ENCODE peak calls at places on chromosomes 12 and 14, in eight cellular contexts. Y is PC-3, O is GM23338, U is OCI-LY7, S is GM23248, N is neural progenitor cell, T is SK-N-SH, A is HCT116. P is an unnamed sample.

GRCh38 chr14:54343276-54344121 is 53.3 kb upstream of the CDKN3 start:
- DNase-seq in Y (peak), O (no peak), U (no peak), S (no peak), N (peak), T (peak), A (no peak), P (no peak)

GRCh38 chr14:101031721-101032120 is 128.2 kb upstream of the RTL1 start:
- DNase-seq in Y (no peak), O (no peak), U (no peak), S (no peak), N (no peak), T (no peak), A (no peak), P (no peak)

GRCh38 chr12:25052191-25053020 is 103.5 kb upstream of the BCAT1 start:
- DNase-seq in Y (no peak), O (peak), U (peak), S (no peak), N (no peak), T (no peak), A (no peak), P (peak)

GRCh38 chr14:47511829-47512228 is 163.6 kb downstream of the MDGA2 start:
- DNase-seq in Y (no peak), O (no peak), U (no peak), S (no peak), N (no peak), T (no peak), A (no peak), P (no peak)

GRCh38 chr14:103502877-103503276 is 19.8 kb downstream of the CKB start:
- DNase-seq in Y (no peak), O (no peak), U (no peak), S (no peak), N (no peak), T (no peak), A (no peak), P (no peak)

GRCh38 chr14:95452176-95452889 is 64.1 kb downstream of the SYNE3 start:
- DNase-seq in Y (peak), O (peak), U (peak), S (peak), N (peak), T (peak), A (no peak), P (no peak)

GRCh38 chr12:118402251-118402650 is 25.9 kb downstream of the SUDS3 start:
- DNase-seq in Y (no peak), O (no peak), U (no peak), S (peak), N (no peak), T (no peak), A (no peak), P (no peak)

GRCh38 chr12:109675411-109675810 is 38.2 kb upstream of the FAM222A start:
- DNase-seq in Y (no peak), O (no peak), U (no peak), S (no peak), N (no peak), T (no peak), A (no peak), P (no peak)

GRCh38 chr12:91778938-91779400 is 366.7 kb downstream of the BTG1 start:
- DNase-seq in Y (peak), O (no peak), U (no peak), S (peak), N (no peak), T (no peak), A (peak), P (peak)

GRCh38 chr12:15163001-15163400 is 58.2 kb downstream of the RERG start:
- DNase-seq in Y (no peak), O (no peak), U (no peak), S (no peak), N (no peak), T (no peak), A (no peak), P (no peak)

GRCh38 chr14:65229431-65230286 is 127.3 kb upstream of the MAX start:
- DNase-seq in Y (no peak), O (peak), U (peak), S (peak), N (peak), T (peak), A (no peak), P (peak)

GRCh38 chr12:31590730-31591307 is at the start of gene DENND5B:
- DNase-seq in Y (peak), O (peak), U (peak), S (peak), N (peak), T (peak), A (no peak), P (peak)

GRCh38 chr14:65926504-65926903 is 514.0 kb downstream of the FUT8 start:
- DNase-seq in Y (no peak), O (peak), U (no peak), S (no peak), N (no peak), T (no peak), A (no peak), P (no peak)

GRCh38 chr14:80587096-80587724 is 354.3 kb downstream of the CEP128 start:
- DNase-seq in Y (peak), O (peak), U (peak), S (peak), N (peak), T (no peak), A (peak), P (peak)

GRCh38 chr12:47902131-47902639 is 2.6 kb downstream of the VDR start:
- DNase-seq in Y (no peak), O (no peak), U (no peak), S (no peak), N (no peak), T (no peak), A (no peak), P (no peak)

GRCh38 chr12:47904647-47905312 is at the start of gene VDR:
- DNase-seq in Y (peak), O (peak), U (peak), S (peak), N (peak), T (peak), A (peak), P (peak)

GRCh38 chr12:47903151-47903611 is 1.6 kb downstream of the VDR start:
- DNase-seq in Y (peak), O (no peak), U (no peak), S (peak), N (no peak), T (no peak), A (no peak), P (peak)

GRCh38 chr12:47905313-47905730 is 528 bp upstream of the VDR start:
- DNase-seq in Y (peak), O (peak), U (no peak), S (peak), N (no peak), T (peak), A (no peak), P (peak)

GRCh38 chr12:47903927-47904646 is 707 bp downstream of the VDR start:
- DNase-seq in Y (peak), O (peak), U (no peak), S (peak), N (no peak), T (no peak), A (peak), P (peak)
- TF ChIP-seq EZH2phosphoT487 in Y (no peak), O (no peak), U (no peak), S (no peak), N (no peak), T (no peak), A (no peak), P (no peak)

GRCh38 chr12:55698241-55698955 is 9.3 kb downstream of the ITGA7 start:
- DNase-seq in Y (no peak), O (no peak), U (no peak), S (no peak), N (no peak), T (no peak), A (no peak), P (no peak)
- H2AFZ ChIP-seq in Y (no peak), O (no peak), U (no peak), S (no peak), N (no peak), T (no peak), A (no peak), P (no peak)

DNA sequence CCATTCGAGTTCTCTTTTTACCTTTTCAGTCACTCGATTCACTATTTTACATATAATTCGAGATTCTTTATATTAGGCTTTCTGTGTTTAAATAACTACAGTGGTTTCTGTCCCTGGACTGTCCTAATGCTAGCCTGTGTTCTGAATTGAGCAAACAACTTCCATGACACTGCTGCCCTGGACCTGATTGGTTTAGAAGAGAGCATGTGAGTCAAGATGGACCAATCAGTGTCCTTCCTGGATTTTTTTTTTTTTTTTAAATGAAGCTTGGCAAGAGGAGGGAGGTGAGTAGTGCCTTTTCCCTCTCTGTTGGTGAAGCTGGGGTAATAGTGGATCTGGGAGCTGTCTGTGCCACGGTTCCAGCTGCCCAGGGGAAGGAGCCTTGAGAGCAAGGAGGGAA is 261.8 kb downstream of the PCNX1 start:
- DNase-seq in Y (no peak), O (no peak), U (no peak), S (peak), N (no peak), T (no peak), A (no peak), P (no peak)
- TF ChIP-seq EZH2phosphoT487 in Y (no peak), O (no peak), U (no peak), S (no peak), N (no peak), T (no peak), A (no peak), P (no peak)

GRCh38 chr12:2795291-2796186 is 769 bp downstream of the FKBP4 start:
- DNase-seq in Y (peak), O (peak), U (peak), S (peak), N (peak), T (peak), A (no peak), P (peak)
- H2AFZ ChIP-seq in Y (peak), O (no peak), U (no peak), S (peak), N (peak), T (peak), A (no peak), P (peak)

DNA sequence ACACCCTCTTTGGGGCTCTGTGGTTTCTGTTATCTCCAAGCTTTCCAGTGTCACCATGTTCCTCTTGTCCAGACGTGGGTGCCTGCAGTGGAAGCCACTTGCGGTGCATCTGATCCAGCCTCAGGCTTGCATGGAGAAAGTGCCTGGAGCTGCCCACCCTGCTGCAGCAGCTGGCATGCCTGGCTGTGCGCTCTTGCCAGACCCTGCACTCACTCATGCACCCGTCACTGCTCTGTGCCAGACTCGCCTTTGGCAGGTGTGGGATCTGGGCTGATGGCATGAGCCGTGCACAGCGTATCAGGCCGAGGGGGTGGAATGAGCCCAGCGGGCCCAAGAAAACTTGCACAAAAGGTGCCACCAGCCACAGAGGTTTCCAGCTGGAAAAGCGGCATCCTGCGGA is 105.1 kb downstream of the MNAT1 start:
- DNase-seq in Y (no peak), O (no peak), U (no peak), S (no peak), N (no peak), T (no peak), A (no peak), P (no peak)
- TF ChIP-seq EZH2phosphoT487 in Y (no peak), O (no peak), U (no peak), S (no peak), N (no peak), T (no peak), A (no peak), P (no peak)

DNA sequence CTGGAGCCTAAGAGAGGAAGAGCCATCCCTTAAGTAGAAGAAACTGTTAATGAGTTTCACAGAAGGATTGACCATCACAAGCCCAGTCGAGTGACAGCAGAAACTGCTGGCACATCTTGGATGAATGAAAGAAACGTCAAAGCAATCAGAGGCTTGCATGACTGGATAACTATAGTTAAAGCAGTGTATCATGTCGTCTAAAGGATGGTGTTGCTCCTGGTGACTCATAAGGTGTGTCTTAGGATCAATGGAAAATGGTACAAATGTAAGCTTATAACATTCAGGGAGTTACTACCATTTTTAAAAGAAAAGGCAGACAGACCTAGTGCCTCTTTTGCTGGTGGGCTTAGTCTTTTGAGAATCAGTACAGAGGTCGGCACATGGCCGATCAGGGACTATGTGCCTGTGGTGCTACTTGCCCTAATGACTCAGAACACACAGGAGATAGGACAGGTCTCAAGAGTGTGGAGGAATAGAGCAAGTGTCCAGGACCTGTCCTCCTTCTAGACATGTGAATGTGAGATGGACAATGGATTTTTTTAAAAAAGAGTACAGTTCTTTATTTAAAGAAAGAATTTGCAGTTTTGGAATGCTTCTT is 55.7 kb downstream of the TMX1 start:
- DNase-seq in Y (peak), O (no peak), U (no peak), S (peak), N (no peak), T (no peak), A (no peak), P (no peak)
- H2AFZ ChIP-seq in Y (peak), O (no peak), U (no peak), S (no peak), N (no peak), T (no peak), A (no peak), P (no peak)

DNA sequence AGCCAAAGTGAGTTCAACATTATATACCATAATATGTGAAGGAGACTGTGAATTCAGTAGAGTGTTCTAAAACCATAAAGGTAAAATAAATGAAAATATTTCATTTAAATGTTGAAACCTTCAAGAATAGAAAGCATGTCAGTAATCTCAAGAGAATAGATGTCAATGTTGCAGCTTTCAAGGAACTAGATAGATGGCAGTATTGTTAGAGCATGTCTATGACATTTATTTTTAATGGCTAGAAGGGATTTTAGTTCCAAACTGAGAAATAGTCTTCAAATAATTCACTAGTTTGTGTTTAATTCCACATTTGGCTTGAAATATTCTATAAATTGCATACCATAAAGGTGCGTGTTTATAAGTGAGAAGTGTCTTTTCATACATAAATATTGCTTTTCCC is 326.5 kb downstream of the FLRT2 start:
- DNase-seq in Y (no peak), O (peak), U (no peak), S (no peak), N (no peak), T (no peak), A (no peak), P (no peak)
- TF ChIP-seq EZH2phosphoT487 in Y (no peak), O (no peak), U (no peak), S (no peak), N (no peak), T (no peak), A (no peak), P (no peak)

P was measured in hepatocyte.